ENCODE peak calls at places on chromosomes 7 and 10, in five cellular contexts. D, J, M, N and V are unnamed samples.

GRCh38 chr10:103554488-103555320 is 61.2 kb downstream of the NEURL1 start:
- DNase-seq in N (peak; percentile 14), D (peak; percentile 76), M (no peak), J (no peak), V (peak; percentile 36)

GRCh38 chr10:74081192-74081803 is 69.3 kb downstream of the AP3M1 start:
- DNase-seq in N (no peak), D (peak; percentile 64), J (no peak), M (no peak), V (no peak)

GRCh38 chr7:39527296-39527695 is 38.9 kb upstream of the YAE1 start:
- DNase-seq in N (no peak), J (no peak), D (no peak), M (no peak), V (no peak)

GRCh38 chr10:31090894-31091607 is 59.4 kb upstream of the ZNF438 start:
- DNase-seq in N (no peak), J (no peak), M (no peak), D (no peak), V (peak; percentile 13)

GRCh38 chr10:46232084-46232483 is 54.7 kb upstream of the ANTXRL start:
- DNase-seq in N (no peak), M (no peak), J (no peak), D (no peak), V (no peak)

GRCh38 chr7:30163231-30163894 is 28.6 kb downstream of the MTURN start:
- DNase-seq in M (no peak), J (no peak), N (no peak), D (no peak), V (peak; percentile 75)

GRCh38 chr7:34596887-34597286 is 61.1 kb upstream of the NPSR1 start:
- DNase-seq in D (peak; percentile 20), J (no peak), N (no peak), M (no peak), V (peak; percentile 7)

GRCh38 chr10:11051001-11051324 is 33.3 kb downstream of the CELF2 start:
- DNase-seq in J (no peak), D (no peak), N (no peak), M (no peak), V (no peak)

GRCh38 chr10:84178387-84178697 is 4.7 kb downstream of the GPR15LG start:
- DNase-seq in N (no peak), M (no peak), J (no peak), D (no peak), V (peak; percentile 18)

GRCh38 chr7:24701232-24701898 is 55.9 kb downstream of the GSDME start:
- DNase-seq in J (peak; percentile 92), M (peak; percentile 78), N (peak; percentile 56), D (no peak), V (peak; percentile 56)

GRCh38 chr10:124705021-124705740 is 39.0 kb downstream of the FAM53B start:
- DNase-seq in M (no peak), J (no peak), N (no peak), D (no peak), V (no peak)

GRCh38 chr10:3781458-3782098 is 3.4 kb downstream of the KLF6 start:
- DNase-seq in J (no peak), N (no peak), D (no peak), M (no peak), V (peak; percentile 40)

GRCh38 chr7:41977165-41977651 is 259.8 kb downstream of the GLI3 start:
- DNase-seq in D (peak; percentile 63), N (no peak), M (no peak), J (no peak), V (no peak)

GRCh38 chr10:129761166-129761565 is 202.9 kb downstream of the EBF3 start:
- DNase-seq in D (no peak), M (no peak), N (no peak), J (no peak), V (no peak)

GRCh38 chr7:133601607-133602006 is 348.7 kb downstream of the EXOC4 start:
- DNase-seq in N (no peak), J (no peak), D (no peak), M (no peak), V (no peak)

GRCh38 chr7:139960158-139960557 is 102.6 kb downstream of the PARP12 start:
- DNase-seq in M (no peak), N (no peak), J (peak; percentile 16), D (no peak), V (peak; percentile 39)

GRCh38 chr7:150668472-150668911 is 17.0 kb upstream of the GIMAP2 start:
- DNase-seq in D (no peak), J (no peak), M (no peak), N (no peak), V (no peak)

DNA sequence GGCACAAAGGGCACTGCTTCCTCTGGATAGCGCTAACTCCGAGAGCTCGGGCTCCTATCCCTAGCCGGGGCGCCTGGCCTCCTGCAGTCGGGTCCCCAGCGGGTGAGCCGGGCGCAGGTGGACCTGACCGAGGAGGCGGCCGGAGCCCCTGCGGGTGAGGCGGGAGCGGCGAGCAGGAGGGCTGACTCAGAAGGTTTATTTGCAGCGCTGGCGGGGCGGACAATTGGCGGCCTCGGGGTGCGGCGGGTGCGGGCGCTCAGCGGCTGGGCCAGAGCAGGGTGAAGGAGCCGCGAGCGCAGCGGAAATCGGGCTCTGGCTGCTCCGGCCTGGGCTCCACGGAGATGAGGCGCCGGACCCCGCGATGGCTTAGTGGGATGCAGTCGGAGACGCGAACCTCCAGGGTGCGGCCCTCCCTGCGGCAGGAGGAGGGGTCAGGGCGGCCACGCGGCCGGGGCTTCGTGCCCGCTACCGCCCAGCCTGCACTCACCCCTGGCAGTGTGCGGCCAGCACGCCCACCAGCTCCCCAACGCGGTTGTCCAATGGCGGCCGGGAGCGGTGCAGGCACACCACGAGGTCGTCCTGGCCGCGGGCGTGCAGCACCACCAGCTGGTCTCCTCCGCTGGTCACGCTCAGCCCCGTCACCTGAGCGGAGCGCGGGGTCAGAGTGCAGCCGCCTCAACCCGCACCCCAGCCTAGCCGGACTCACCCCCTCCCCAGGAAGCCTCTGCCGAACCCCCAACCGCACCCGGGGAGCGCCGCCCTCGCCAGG is 16.1 kb downstream of the MYO1G start:
- DNase-seq in J (no peak), N (no peak), M (no peak), D (peak; percentile 68), V (no peak)
- TF ChIP-seq CTCF in J (no peak), N (no peak), M (no peak), D (no peak), V (peak; percentile 30)

GRCh38 chr7:18116661-18117060 is 89.0 kb upstream of the PRPS1L1 start:
- DNase-seq in D (no peak), N (no peak), M (no peak), J (no peak), V (no peak)
- TF ChIP-seq CTCF in D (no peak), N (no peak), M (no peak), J (no peak), V (no peak)

DNA sequence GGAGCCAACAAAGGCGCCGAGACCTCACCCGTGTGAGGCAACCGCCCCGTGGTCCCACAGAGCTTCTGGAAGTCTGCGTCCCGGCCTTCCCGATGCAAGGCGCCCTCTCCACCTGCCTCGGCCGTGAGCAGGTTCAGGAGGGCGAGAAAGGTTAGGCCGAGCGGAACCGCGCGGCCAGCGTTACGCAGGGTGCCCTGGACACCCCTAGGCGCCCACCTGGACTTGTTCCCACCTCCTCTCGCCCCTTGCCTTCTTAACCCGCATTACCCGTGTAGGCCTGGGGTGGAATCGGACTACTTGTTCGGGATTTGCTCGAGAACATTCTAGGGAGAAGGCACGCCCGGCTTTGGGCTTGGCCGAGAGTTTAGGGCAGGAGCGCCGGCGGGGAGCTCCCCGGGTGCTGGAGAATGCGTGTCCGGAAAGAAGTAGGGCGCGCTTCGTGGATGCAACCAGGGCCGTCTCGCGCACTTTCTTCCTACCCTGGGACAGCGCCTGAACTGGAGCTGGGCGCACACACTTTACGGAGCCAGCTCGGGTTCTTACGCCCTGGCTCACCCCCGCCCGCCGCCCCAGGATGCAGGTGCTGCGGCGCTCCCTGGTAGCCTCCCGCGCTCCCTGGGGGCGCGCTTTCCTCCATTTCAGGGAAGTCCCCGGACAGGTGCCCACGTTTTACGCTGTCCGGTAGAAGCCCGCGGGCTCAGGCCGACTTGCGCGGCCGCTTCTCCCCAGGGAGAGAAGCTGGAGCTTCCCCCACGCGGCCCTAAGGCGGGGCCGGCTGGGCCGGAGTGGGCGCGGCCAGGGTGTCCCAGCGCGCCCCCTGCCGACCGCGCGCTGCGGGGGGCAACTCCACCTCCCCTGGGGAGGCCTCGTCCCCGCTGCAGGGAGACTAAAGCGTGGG is 74.5 kb downstream of the INSIG1 start:
- DNase-seq in N (no peak), D (peak; percentile 38), J (no peak), M (no peak), V (no peak)
- TF ChIP-seq CTCF in N (peak; percentile 25), D (peak; percentile 41), J (peak; percentile 60), M (peak; percentile 38), V (peak; percentile 65)

GRCh38 chr10:60952846-60953220 is 8.8 kb upstream of the RHOBTB1 start:
- DNase-seq in D (no peak), J (no peak), M (no peak), N (no peak), V (no peak)

GRCh38 chr10:60951272-60951724 is 7.3 kb upstream of the RHOBTB1 start:
- DNase-seq in J (no peak), M (no peak), N (no peak), D (no peak), V (no peak)

GRCh38 chr10:60953420-60953819 is 9.4 kb upstream of the RHOBTB1 start:
- DNase-seq in D (no peak), J (no peak), M (no peak), N (no peak), V (no peak)

GRCh38 chr10:60954045-60954444 is 10.1 kb upstream of the RHOBTB1 start:
- DNase-seq in N (no peak), D (no peak), M (no peak), J (no peak), V (no peak)

GRCh38 chr10:60952067-60952845 is 8.3 kb upstream of the RHOBTB1 start:
- DNase-seq in N (no peak), J (no peak), D (no peak), M (no peak), V (no peak)
- TF ChIP-seq CTCF in N (no peak), J (no peak), D (no peak), M (no peak), V (no peak)

GRCh38 chr10:14775656-14776055 is 959 bp upstream of the FAM107B start:
- DNase-seq in D (no peak), N (no peak), M (no peak), J (no peak), V (no peak)

GRCh38 chr10:14774797-14775196 is at the start of gene FAM107B:
- DNase-seq in M (no peak), N (no peak), J (no peak), D (no peak), V (no peak)

GRCh38 chr10:14774214-14774580 is 500 bp downstream of the FAM107B start:
- DNase-seq in D (no peak), N (no peak), J (no peak), M (no peak), V (no peak)

GRCh38 chr10:14772399-14772798 is 2.3 kb downstream of the FAM107B start:
- DNase-seq in D (no peak), J (no peak), N (no peak), M (no peak), V (no peak)

GRCh38 chr10:14773551-14774213 is 1.0 kb downstream of the FAM107B start:
- DNase-seq in N (no peak), M (no peak), J (no peak), D (no peak), V (no peak)
- TF ChIP-seq CTCF in N (no peak), M (no peak), J (no peak), D (no peak), V (no peak)